ENCODE peak calls at places on chromosomes 7 and 10, in four cellular contexts. A is nephron progenitor cell, V is ureter, I is heart right ventricle. L is an unnamed sample.

GRCh38 chr10:11236234-11236633 is 218.6 kb downstream of the CELF2 start:
- DNase-seq in V (no peak), I (no peak), A (no peak), L (no peak)

GRCh38 chr7:91265693-91266066 is 1.4 kb downstream of the FZD1 start:
- DNase-seq in V (no peak), A (peak), I (no peak), L (no peak)

GRCh38 chr10:121131014-121131413 is 279.9 kb downstream of the WDR11 start:
- DNase-seq in I (no peak), A (no peak), V (no peak), L (no peak)

GRCh38 chr10:103870503-103870902 is 15.1 kb upstream of the SH3PXD2A start:
- DNase-seq in V (no peak), A (no peak), I (no peak), L (no peak)

GRCh38 chr10:1411956-1412355 is 325.4 kb downstream of the ADARB2 start:
- DNase-seq in V (no peak), I (no peak), A (no peak), L (no peak)

GRCh38 chr7:15495170-15495569 is 66.6 kb downstream of the AGMO start:
- DNase-seq in V (no peak), I (no peak), A (no peak), L (no peak)

GRCh38 chr7:91353923-91354322 is 89.7 kb downstream of the FZD1 start:
- DNase-seq in V (no peak), A (no peak), I (no peak), L (no peak)

GRCh38 chr7:20514364-20514763 is 101.1 kb upstream of the ABCB5 start:
- DNase-seq in V (no peak), I (peak), A (peak), L (no peak)

GRCh38 chr7:155298288-155298833 is 683 bp downstream of the INSIG1 start:
- DNase-seq in I (no peak), V (peak), A (peak), L (no peak)

GRCh38 chr10:62589689-62590088 is 214.8 kb upstream of the ADO start:
- DNase-seq in A (no peak), I (no peak), V (no peak), L (no peak)

GRCh38 chr7:91496251-91496820 is 232.1 kb downstream of the FZD1 start:
- DNase-seq in V (no peak), I (no peak), A (no peak), L (no peak)

GRCh38 chr7:98110249-98111022 is 3.8 kb downstream of the LMTK2 start:
- DNase-seq in A (no peak), I (peak), V (peak), L (no peak)

GRCh38 chr7:142567676-142568075 is 181.6 kb upstream of the PRSS1 start:
- DNase-seq in A (no peak), V (no peak), I (no peak), L (no peak)

GRCh38 chr10:113104071-113104470 is 154.0 kb downstream of the TCF7L2 start:
- DNase-seq in V (peak), I (no peak), A (no peak), L (no peak)

GRCh38 chr7:128867842-128868623 is 5.4 kb downstream of the ATP6V1F start:
- DNase-seq in I (no peak), A (no peak), V (no peak), L (no peak)

GRCh38 chr10:125396651-125397050 is 236.3 kb upstream of the CTBP2 start:
- DNase-seq in A (no peak), I (no peak), V (no peak), L (no peak)